ENCODE peak calls at places on chromosomes 11 and 22, in four cellular contexts. M is mesenchymal stem cell, C is neuronal stem cell, J is IMR-90. Y is an unnamed sample.
A peak's percentile ranks its signal among the peaks of the same experiment; 100 is the strongest.

GRCh38 chr22:46064966-46065666 is 85.2 kb upstream of the PPARA start:
- DNase-seq in C (no peak), J (no peak), M (no peak), Y (no peak)

GRCh38 chr11:76249195-76249741 is 43.0 kb upstream of the WNT11 start:
- DNase-seq in M (no peak), J (no peak), C (no peak), Y (no peak)

GRCh38 chr22:36341640-36342041 is 46.1 kb downstream of the MYH9 start:
- DNase-seq in M (no peak), C (no peak), J (no peak), Y (no peak)

GRCh38 chr22:40541300-40541699 is 95.2 kb downstream of the MRTFA start:
- DNase-seq in C (no peak), J (no peak), M (no peak), Y (no peak)

GRCh38 chr11:1342946-1343345 is 33.5 kb upstream of the TOLLIP start:
- DNase-seq in J (no peak), M (no peak), C (no peak), Y (no peak)

GRCh38 chr22:28424427-28425080 is 255.1 kb downstream of the TTC28 start:
- DNase-seq in C (no peak), J (peak; percentile 85), M (peak; percentile 87), Y (peak; percentile 78)

GRCh38 chr11:111417766-111418435 is 38.8 kb upstream of the POU2AF1 start:
- DNase-seq in M (peak; percentile 96), J (peak; percentile 99), C (no peak), Y (no peak)

GRCh38 chr11:32259641-32260081 is 168.8 kb downstream of the RCN1 start:
- DNase-seq in M (peak; percentile 92), C (no peak), J (peak; percentile 87), Y (peak; percentile 81)

GRCh38 chr11:1029686-1030085 is 6.8 kb downstream of the MUC6 start:
- DNase-seq in C (no peak), M (no peak), J (no peak), Y (no peak)

GRCh38 chr11:121099885-121100284 is 1.2 kb upstream of the TECTA start:
- DNase-seq in C (no peak), J (peak; percentile 64), M (peak; percentile 52), Y (no peak)

GRCh38 chr11:15123849-15124248 is 9.1 kb downstream of the INSC start:
- DNase-seq in C (no peak), J (peak; percentile 90), M (peak; percentile 81), Y (no peak)

GRCh38 chr11:128610765-128611617 is 23.6 kb upstream of the ETS1 start:
- DNase-seq in C (no peak), J (no peak), M (no peak), Y (no peak)
- H2AK5ac ChIP-seq in C (no peak overlapping the region), J (no peak overlapping the region), M (no peak overlapping the region), Y (no peak overlapping the region)

GRCh38 chr22:50699754-50700386 is 27.2 kb downstream of the SHANK3 start:
- DNase-seq in M (no peak), C (no peak), J (no peak), Y (peak; percentile 20)
- H4K8ac ChIP-seq in M (no peak overlapping the region), C (peak overlapping the region; percentile 49), J (no peak overlapping the region), Y (no peak overlapping the region)

GRCh38 chr11:44453871-44454270 is 111.6 kb upstream of the CD82 start:
- DNase-seq in M (no peak), C (no peak), J (no peak), Y (no peak)
- H3K9ac ChIP-seq in M (no peak overlapping the region), C (no peak overlapping the region), J (no peak overlapping the region), Y (no peak overlapping the region)

DNA sequence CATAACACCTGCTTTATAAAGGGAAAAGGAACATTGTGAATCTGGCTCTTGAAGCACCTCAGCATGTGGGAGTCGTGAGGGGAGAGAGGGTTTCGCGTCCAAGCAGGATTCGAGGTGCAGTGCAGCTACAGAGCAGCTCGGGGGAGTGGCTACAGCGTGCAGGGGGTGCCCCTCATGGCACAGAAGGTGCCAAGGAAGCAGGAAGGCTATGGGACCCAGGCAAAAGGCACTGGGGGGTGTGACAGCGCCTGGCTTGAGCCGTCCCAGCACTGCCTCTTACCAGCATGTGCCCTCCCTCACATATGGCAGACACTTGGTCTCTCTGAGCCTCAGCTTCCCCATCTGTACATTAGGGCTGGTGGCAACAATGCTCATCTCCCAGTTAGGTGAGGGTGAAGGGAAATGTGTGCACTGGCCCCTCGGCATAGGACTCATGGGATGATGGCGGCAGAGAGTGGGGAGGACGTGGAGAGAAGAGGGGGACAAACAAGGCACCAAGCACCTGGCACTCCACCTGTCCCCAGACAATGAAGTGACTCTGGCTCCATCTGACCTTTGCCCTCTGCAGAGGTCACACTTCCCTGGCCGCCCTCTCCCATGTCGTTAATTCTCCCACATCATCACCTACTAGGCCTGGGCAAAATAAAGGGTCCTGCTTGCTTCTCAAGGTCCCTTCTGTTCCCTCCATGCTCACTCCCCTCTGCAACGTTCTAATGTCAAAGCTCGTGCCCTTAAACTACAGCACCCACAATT is 10.4 kb downstream of the TNKS1BP1 start:
- DNase-seq in M (no peak), C (no peak), J (no peak), Y (no peak)
- H2AK5ac ChIP-seq in M (no peak overlapping the region), C (no peak overlapping the region), J (no peak overlapping the region), Y (no peak overlapping the region)

GRCh38 chr11:17642980-17643379 is 76.4 kb upstream of the MYOD1 start:
- DNase-seq in M (no peak), C (no peak), J (no peak), Y (no peak)
- H4K8ac ChIP-seq in M (no peak overlapping the region), C (peak overlapping the region; percentile 55), J (no peak overlapping the region), Y (no peak overlapping the region)

GRCh38 chr11:118401151-118401879 is at the start of gene ATP5MG:
- DNase-seq in J (peak; percentile 86), M (peak; percentile 90), C (peak; percentile 82), Y (peak; percentile 85)

GRCh38 chr11:118406599-118407166 is 5.3 kb downstream of the ATP5MG start:
- DNase-seq in M (peak; percentile 21), J (peak; percentile 39), C (no peak), Y (no peak)

GRCh38 chr11:118398797-118399564 is 2.4 kb upstream of the ATP5MG start:
- DNase-seq in M (peak; percentile 3), J (peak; percentile 26), C (no peak), Y (no peak)

GRCh38 chr11:118397448-118397847 is 4.0 kb upstream of the ATP5MG start:
- DNase-seq in M (no peak), C (no peak), J (no peak), Y (no peak)

GRCh38 chr11:118401880-118402590 is 629 bp downstream of the ATP5MG start:
- DNase-seq in M (peak; percentile 89), J (peak; percentile 92), C (peak; percentile 17), Y (peak; percentile 75)
- H3K9ac ChIP-seq in M (peak overlapping the region; percentile 98), J (peak overlapping the region; percentile 96), C (peak overlapping the region; percentile 89), Y (peak overlapping the region; percentile 97)

DNA sequence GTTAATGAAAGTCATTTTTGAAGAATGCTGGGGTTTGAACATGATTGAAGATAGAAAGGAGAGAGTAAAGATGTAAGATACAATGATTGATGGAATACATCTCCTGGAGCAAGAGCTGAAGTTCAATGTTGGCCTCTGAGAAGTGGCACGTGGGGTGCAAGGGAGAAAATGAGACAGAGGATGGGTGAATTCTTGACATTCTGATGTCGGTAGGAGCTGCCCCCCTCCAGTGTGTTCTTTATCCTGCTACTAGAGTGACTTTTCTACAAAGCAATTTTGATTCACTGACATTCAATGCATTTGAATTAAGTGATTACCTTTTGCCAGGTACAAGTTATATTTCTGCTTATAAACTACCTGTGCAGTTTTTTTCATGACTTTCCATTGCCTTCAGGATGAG is 159.0 kb upstream of the MTMR2 start:
- DNase-seq in J (no peak), M (no peak), C (no peak), Y (no peak)
- H2AK5ac ChIP-seq in J (no peak overlapping the region), M (no peak overlapping the region), C (no peak overlapping the region), Y (no peak overlapping the region)

GRCh38 chr22:22127100-22127499 is 117.5 kb upstream of the VPREB1 start:
- DNase-seq in J (no peak), C (no peak), M (no peak), Y (no peak)

GRCh38 chr22:22124374-22124773 is 120.2 kb upstream of the VPREB1 start:
- DNase-seq in M (no peak), C (no peak), J (no peak), Y (no peak)

GRCh38 chr22:22123960-22124278 is 120.7 kb upstream of the VPREB1 start:
- DNase-seq in M (no peak), J (no peak), C (no peak), Y (no peak)

GRCh38 chr22:22125028-22125578 is 119.5 kb upstream of the VPREB1 start:
- DNase-seq in J (no peak), C (no peak), M (no peak), Y (no peak)

GRCh38 chr22:22125579-22126468 is 118.8 kb upstream of the VPREB1 start:
- DNase-seq in C (no peak), J (no peak), M (no peak), Y (no peak)
- H4K8ac ChIP-seq in C (peak overlapping the region; percentile 65), J (no peak overlapping the region), M (no peak overlapping the region), Y (no peak overlapping the region)

GRCh38 chr11:83734120-83734519 is 448.0 kb upstream of the CCDC90B start:
- DNase-seq in C (no peak), M (no peak), J (no peak), Y (no peak)
- H3K9ac ChIP-seq in C (no peak overlapping the region), M (no peak overlapping the region), J (no peak overlapping the region), Y (no peak overlapping the region)

Y was measured in trophoblast cell.